ENCODE peak calls at places on chromosome 11, in seven cellular contexts. M, Y, X, W, Q, Z and P are unnamed samples.

GRCh38 chr11:114059984-114060401 is 482 bp downstream of the ZBTB16 start:
- DNase-seq in M (no peak), W (peak; percentile 81), Y (peak; percentile 62), Q (no peak), X (no peak), Z (no peak), P (no peak)

GRCh38 chr11:1890856-1891830 is 552 bp downstream of the PRR33 start:
- DNase-seq in Y (no peak), M (no peak), Z (no peak), W (no peak), Q (no peak), X (peak; percentile 27), P (no peak)

GRCh38 chr11:9251306-9251705 is 13.8 kb downstream of the DENND5A start:
- DNase-seq in M (no peak), X (no peak), Z (no peak), Q (no peak), W (no peak), Y (no peak), P (no peak)

GRCh38 chr11:73029408-73029807 is 112.7 kb downstream of the FCHSD2 start:
- DNase-seq in M (no peak), Q (no peak), X (no peak), Z (no peak), W (no peak), Y (no peak), P (no peak)

GRCh38 chr11:124762077-124762623 is at the start of gene ESAM:
- DNase-seq in X (no peak), W (no peak), Q (peak; percentile 60), M (no peak), Y (peak; percentile 50), Z (no peak), P (no peak)

GRCh38 chr11:73854680-73855079 is 22.0 kb downstream of the COA4 start:
- DNase-seq in Y (no peak), Q (no peak), W (peak; percentile 22), X (no peak), M (no peak), Z (no peak), P (no peak)

GRCh38 chr11:78420255-78420764 is 2.7 kb upstream of the GAB2 start:
- DNase-seq in M (peak; percentile 73), Z (peak; percentile 52), Q (peak; percentile 23), Y (peak; percentile 78), W (peak; percentile 81), X (peak; percentile 10), P (peak; percentile 90)

GRCh38 chr11:92711913-92712312 is 257.5 kb upstream of the MTNR1B start:
- DNase-seq in Y (no peak), X (no peak), W (no peak), Q (no peak), Z (no peak), M (no peak), P (no peak)

GRCh38 chr11:85867751-85868150 is 12.6 kb downstream of the CCDC83 start:
- DNase-seq in Z (no peak), M (no peak), X (no peak), Y (no peak), W (peak; percentile 50), Q (no peak), P (no peak)

GRCh38 chr11:66002648-66003225 is 434 bp downstream of the BANF1 start:
- DNase-seq in M (no peak), Y (peak; percentile 65), W (peak; percentile 50), Z (no peak), Q (no peak), X (peak; percentile 16), P (no peak)

GRCh38 chr11:128610765-128611617 is 23.6 kb upstream of the ETS1 start:
- DNase-seq in M (no peak), X (no peak), W (no peak), Z (no peak), Y (peak; percentile 81), Q (peak; percentile 52), P (peak; percentile 79)

GRCh38 chr11:64490562-64491216 is 100.3 kb upstream of the SLC22A12 start:
- DNase-seq in Z (no peak), M (no peak), X (no peak), Y (no peak), W (no peak), Q (no peak), P (no peak)

GRCh38 chr11:78229106-78229505 is 40.4 kb downstream of the USP35 start:
- DNase-seq in Z (no peak), W (no peak), Q (no peak), M (no peak), Y (no peak), X (no peak), P (no peak)

GRCh38 chr11:29280452-29280851 is 736.4 kb downstream of the KCNA4 start:
- DNase-seq in X (no peak), Q (no peak), M (no peak), Y (peak; percentile 3), W (no peak), Z (no peak), P (peak; percentile 73)

GRCh38 chr11:61838921-61839320 is 10.8 kb downstream of the FADS2 start:
- DNase-seq in W (no peak), X (no peak), Y (no peak), Z (no peak), Q (no peak), M (no peak), P (no peak)

GRCh38 chr11:92300871-92301270 is 76.3 kb downstream of the FAT3 start:
- DNase-seq in Q (no peak), W (no peak), M (no peak), X (no peak), Y (no peak), Z (no peak), P (no peak)

GRCh38 chr11:61148016-61148640 is 13.1 kb downstream of the VPS37C start:
- DNase-seq in Q (no peak), M (no peak), Y (peak; percentile 44), X (no peak), Z (no peak), W (no peak), P (no peak)

GRCh38 chr11:2580444-2581050 is 119.2 kb downstream of the KCNQ1OT1 start:
- DNase-seq in Y (no peak), Z (no peak), X (no peak), W (no peak), M (no peak), Q (no peak), P (no peak)

GRCh38 chr11:35714882-35715612 is 52.5 kb downstream of the TRIM44 start:
- DNase-seq in M (peak; percentile 29), X (no peak), W (peak; percentile 62), Y (no peak), Z (no peak), Q (no peak), P (no peak)

GRCh38 chr11:32323814-32324130 is 111.6 kb downstream of the WT1 start:
- DNase-seq in Y (no peak), X (no peak), Q (no peak), Z (no peak), W (no peak), M (no peak), P (no peak)

GRCh38 chr11:102177974-102178631 is 67.9 kb downstream of the YAP1 start:
- DNase-seq in Z (peak; percentile 71), W (peak; percentile 97), X (peak; percentile 69), Y (peak; percentile 71), Q (no peak), M (peak; percentile 73), P (peak; percentile 88)

GRCh38 chr11:31601635-31602282 is 92.2 kb downstream of the ELP4 start:
- DNase-seq in M (no peak), Q (no peak), X (no peak), Z (no peak), Y (no peak), W (no peak), P (no peak)

GRCh38 chr11:47980093-47980906 is at the start of gene PTPRJ:
- DNase-seq in Q (peak; percentile 55), W (peak; percentile 60), X (no peak), Y (peak; percentile 27), M (no peak), Z (no peak), P (peak; percentile 32)

GRCh38 chr11:47726878-47727514 is 11.8 kb upstream of the AGBL2 start:
- DNase-seq in Z (no peak), Q (no peak), M (no peak), X (no peak), Y (no peak), W (no peak), P (no peak)

GRCh38 chr11:66011785-66012303 is at the start of gene CST6:
- DNase-seq in Q (no peak), M (no peak), X (no peak), W (no peak), Z (no peak), Y (no peak), P (no peak)

GRCh38 chr11:45238724-45239123 is 47.4 kb downstream of the SYT13 start:
- DNase-seq in Q (no peak), W (peak; percentile 48), Y (no peak), X (no peak), M (peak; percentile 37), Z (no peak), P (no peak)

GRCh38 chr11:117851852-117852251 is 24.6 kb downstream of the FXYD6 start:
- DNase-seq in X (no peak), W (no peak), M (no peak), Q (no peak), Y (no peak), Z (no peak), P (no peak)

GRCh38 chr11:116851631-116852030 is 14.2 kb upstream of the APOA1 start:
- DNase-seq in Z (no peak), Y (no peak), M (no peak), Q (peak; percentile 8), W (no peak), X (peak; percentile 84), P (no peak)

GRCh38 chr11:111733009-111733408 is 33.2 kb downstream of the PPP2R1B start:
- DNase-seq in Y (peak; percentile 91), X (no peak), M (no peak), Q (no peak), W (peak; percentile 87), Z (peak; percentile 44), P (peak; percentile 96)

GRCh38 chr11:48006301-48006992 is 26.1 kb downstream of the PTPRJ start:
- DNase-seq in Q (no peak), Y (no peak), W (peak; percentile 45), X (no peak), Z (no peak), M (no peak), P (peak; percentile 37)

GRCh38 chr11:93646399-93646798 is 15.1 kb upstream of the CEP295 start:
- DNase-seq in Q (no peak), W (no peak), Y (no peak), X (no peak), M (no peak), Z (no peak), P (no peak)

GRCh38 chr11:46239801-46240061 is 37.7 kb upstream of the CREB3L1 start:
- DNase-seq in X (no peak), Q (no peak), W (peak; percentile 69), M (no peak), Z (no peak), Y (no peak), P (no peak)

GRCh38 chr11:1930448-1930802 is 10.9 kb downstream of the TNNT3 start:
- DNase-seq in Y (no peak), Z (no peak), X (no peak), W (no peak), M (no peak), Q (no peak), P (no peak)

GRCh38 chr11:32060063-32060462 is 30.8 kb upstream of the RCN1 start:
- DNase-seq in M (no peak), W (no peak), X (no peak), Z (no peak), Y (no peak), Q (no peak), P (no peak)

GRCh38 chr11:86152006-86152862 is 83.3 kb upstream of the PICALM start:
- DNase-seq in Q (no peak), M (no peak), X (no peak), Z (no peak), W (no peak), Y (no peak), P (peak; percentile 65)